ENCODE peak calls at places on chromosomes 5 and 9, in six cellular contexts. E is mammary epithelial cell, G is B cell, V is fibroblast of pulmonary artery, Q is A673, S is foreskin keratinocyte. J is an unnamed sample.

GRCh38 chr9:117734523-117735314 is 30.5 kb downstream of the TLR4 start:
- DNase-seq in G (no peak), Q (no peak), V (peak), E (peak), S (peak), J (no peak)

GRCh38 chr9:1960696-1961095 is 54.5 kb upstream of the SMARCA2 start:
- DNase-seq in E (no peak), S (no peak), Q (no peak), G (no peak), V (no peak), J (no peak)

GRCh38 chr9:121326130-121326838 is 43.8 kb downstream of the STOM start:
- DNase-seq in E (peak), V (peak), S (no peak), G (no peak), Q (peak), J (peak)

GRCh38 chr9:128920381-128921058 is at the start of gene PHYHD1:
- DNase-seq in E (no peak), Q (peak), G (no peak), V (peak), S (no peak), J (no peak)

GRCh38 chr9:95641591-95641990 is 124.8 kb upstream of the PTCH1 start:
- DNase-seq in V (peak), G (no peak), S (no peak), Q (peak), E (no peak), J (no peak)

GRCh38 chr5:132662925-132663770 is 5.2 kb downstream of the IL13 start:
- DNase-seq in S (no peak), Q (peak), V (peak), E (no peak), G (peak), J (peak)

GRCh38 chr5:140038373-140038957 is 4.6 kb downstream of the NRG2 start:
- DNase-seq in Q (no peak), G (no peak), V (peak), S (no peak), E (peak), J (peak)

GRCh38 chr9:36040271-36040925 is 3.7 kb downstream of the RECK start:
- DNase-seq in Q (no peak), S (no peak), E (peak), G (no peak), V (no peak), J (no peak)

GRCh38 chr5:126647071-126647470 is 46.3 kb downstream of the PHAX start:
- DNase-seq in V (no peak), S (no peak), E (no peak), G (no peak), Q (no peak), J (no peak)

GRCh38 chr5:142506756-142507155 is 179.1 kb downstream of the FGF1 start:
- DNase-seq in V (peak), Q (no peak), E (no peak), G (no peak), S (no peak), J (no peak)

GRCh38 chr5:159263569-159263905 is 447 bp downstream of the UBLCP1 start:
- DNase-seq in G (no peak), V (no peak), E (no peak), S (no peak), Q (no peak), J (no peak)

GRCh38 chr5:40001796-40002195 is 577.0 kb upstream of the DAB2 start:
- DNase-seq in Q (no peak), V (no peak), G (no peak), E (no peak), S (no peak), J (no peak)

GRCh38 chr9:92655896-92656536 is 13.9 kb downstream of the IPPK start:
- DNase-seq in V (no peak), G (no peak), S (no peak), E (no peak), Q (no peak), J (no peak)

GRCh38 chr9:93655621-93656425 is 79.4 kb downstream of the PHF2 start:
- DNase-seq in V (no peak), S (no peak), G (no peak), E (no peak), Q (no peak), J (no peak)

GRCh38 chr5:129903466-129904101 is 681 bp upstream of the CHSY3 start:
- DNase-seq in S (no peak), Q (no peak), E (peak), G (peak), V (no peak), J (no peak)

GRCh38 chr5:102811962-102812361 is 56.9 kb downstream of the PAM start:
- DNase-seq in G (no peak), S (peak), Q (peak), V (peak), E (peak), J (no peak)

GRCh38 chr5:95761771-95762680 is 30.9 kb downstream of the RHOBTB3 start:
- DNase-seq in S (no peak), E (no peak), G (no peak), V (peak), Q (no peak), J (no peak)

GRCh38 chr9:34492051-34492450 is 30.7 kb downstream of the ENHO start:
- DNase-seq in G (no peak), E (no peak), S (no peak), Q (no peak), V (no peak), J (no peak)

GRCh38 chr5:72093231-72093630 is 14.0 kb upstream of the MAP1B start:
- DNase-seq in G (no peak), E (peak), Q (no peak), V (peak), S (no peak), J (no peak)

GRCh38 chr5:98905857-98906688 is 22.7 kb downstream of the CHD1 start:
- DNase-seq in V (peak), G (peak), Q (peak), S (peak), E (peak), J (peak)

GRCh38 chr9:24614070-24614469 is 68.4 kb upstream of the IZUMO3 start:
- DNase-seq in S (no peak), G (no peak), V (peak), Q (no peak), E (peak), J (no peak)

GRCh38 chr5:9245071-9245470 is 300.8 kb downstream of the SEMA5A start:
- DNase-seq in E (peak), Q (no peak), S (no peak), G (no peak), V (peak), J (no peak)

GRCh38 chr5:139817362-139817761 is 21.8 kb downstream of the PSD2 start:
- DNase-seq in S (no peak), E (no peak), Q (no peak), G (no peak), V (no peak), J (no peak)

GRCh38 chr5:175493260-175493659 is 14.9 kb downstream of the SFXN1 start:
- DNase-seq in G (no peak), E (no peak), V (no peak), Q (no peak), S (no peak), J (no peak)

GRCh38 chr9:1050125-1050895 is at the start of gene DMRT2:
- DNase-seq in Q (peak), S (peak), G (no peak), V (peak), E (peak), J (peak)

GRCh38 chr5:78577992-78578391 is 70.6 kb downstream of the LHFPL2 start:
- DNase-seq in V (no peak), E (no peak), G (no peak), S (no peak), Q (no peak), J (no peak)

GRCh38 chr9:133440884-133441283 is 18.7 kb downstream of the ADAMTS13 start:
- DNase-seq in G (peak), E (no peak), Q (no peak), S (peak), V (no peak), J (peak)

GRCh38 chr5:53031695-53032096 is 42.5 kb downstream of the ITGA2 start:
- DNase-seq in V (peak), G (no peak), Q (peak), E (peak), S (peak), J (no peak)

GRCh38 chr5:34037829-34038228 is 5.2 kb downstream of the C1QTNF3 start:
- DNase-seq in E (no peak), Q (no peak), V (no peak), G (no peak), S (no peak), J (no peak)

GRCh38 chr5:173093597-173093996 is 37.4 kb downstream of the CREBRF start:
- DNase-seq in E (peak), S (no peak), Q (no peak), V (no peak), G (no peak), J (no peak)

GRCh38 chr5:95669540-95669939 is 13.3 kb downstream of the SPATA9 start:
- DNase-seq in V (peak), S (no peak), G (no peak), E (no peak), Q (no peak), J (no peak)

GRCh38 chr5:55427157-55427556 is 107.6 kb downstream of the PLPP1 start:
- DNase-seq in V (peak), E (peak), Q (peak), G (no peak), S (no peak), J (no peak)

GRCh38 chr5:16792278-16793275 is 143.5 kb downstream of the MYO10 start:
- DNase-seq in S (no peak), V (no peak), G (no peak), E (no peak), Q (no peak), J (no peak)

GRCh38 chr9:5185220-5185840 is at the start of gene INSL6:
- DNase-seq in V (no peak), S (no peak), G (peak), E (no peak), Q (no peak), J (no peak)

GRCh38 chr9:5184776-5185175 is 663 bp downstream of the INSL6 start:
- DNase-seq in Q (no peak), S (no peak), V (no peak), E (no peak), G (no peak), J (no peak)

GRCh38 chr9:5191983-5192382 is 6.5 kb upstream of the INSL6 start:
- DNase-seq in G (no peak), V (no peak), Q (no peak), E (no peak), S (no peak), J (no peak)

GRCh38 chr9:5188060-5188707 is 2.7 kb upstream of the INSL6 start:
- DNase-seq in V (no peak), E (no peak), Q (no peak), S (no peak), G (no peak), J (no peak)

GRCh38 chr9:5186416-5187169 is 1.2 kb upstream of the INSL6 start:
- DNase-seq in V (peak), G (peak), E (peak), Q (peak), S (peak), J (peak)
- TF ChIP-seq CTCF in V (peak), G (peak), E (peak), Q (peak), S (peak), J (peak)

GRCh38 chr9:78026416-78026815 is 5.2 kb downstream of the GNAQ start:
- DNase-seq in Q (no peak), S (no peak), G (no peak), V (no peak), E (no peak), J (no peak)

GRCh38 chr9:78017294-78017693 is 14.3 kb downstream of the GNAQ start:
- DNase-seq in E (no peak), G (no peak), S (no peak), V (no peak), Q (no peak), J (no peak)

GRCh38 chr9:78025186-78025585 is 6.4 kb downstream of the GNAQ start:
- DNase-seq in G (no peak), Q (no peak), V (no peak), S (no peak), E (no peak), J (no peak)

GRCh38 chr9:78023003-78023741 is 8.4 kb downstream of the GNAQ start:
- DNase-seq in Q (peak), S (no peak), V (peak), G (peak), E (no peak), J (no peak)

GRCh38 chr9:78021692-78022091 is 9.9 kb downstream of the GNAQ start:
- DNase-seq in E (no peak), S (no peak), Q (no peak), G (no peak), V (no peak), J (no peak)
- TF ChIP-seq CTCF in E (no peak), S (no peak), Q (no peak), G (no peak), V (peak), J (no peak)

GRCh38 chr5:150653145-150653761 is 7.8 kb upstream of the MYOZ3 start:
- DNase-seq in S (no peak), V (no peak), G (no peak), Q (no peak), E (no peak), J (no peak)
- TF ChIP-seq CTCF in S (peak), V (peak), G (no peak), Q (no peak), E (peak), J (no peak)

DNA sequence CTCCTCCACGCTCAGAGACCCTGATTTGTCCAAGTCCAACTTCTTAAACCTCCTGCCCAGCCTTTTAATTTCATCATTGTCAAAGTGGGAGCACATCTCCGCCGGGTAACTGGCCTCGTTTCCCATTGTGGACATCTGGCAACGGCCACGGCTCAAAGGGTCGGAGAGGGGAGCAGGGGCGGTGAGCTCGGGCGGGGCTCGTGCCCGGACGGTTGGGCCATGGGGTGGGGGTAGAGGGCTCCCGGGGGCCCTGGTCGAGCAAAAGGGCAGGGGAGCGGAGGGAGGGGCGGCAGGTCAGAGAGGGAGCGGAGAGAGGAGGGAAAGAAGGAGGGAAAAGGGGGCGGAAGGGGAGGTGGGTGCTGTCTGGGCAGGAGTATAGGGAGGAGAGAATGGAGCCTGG is at the start of gene PPP3R2:
- DNase-seq in S (no peak), E (no peak), G (no peak), Q (no peak), V (no peak), J (no peak)
- TF ChIP-seq CTCF in S (no peak), E (no peak), G (no peak), Q (no peak), V (no peak), J (no peak)